ENCODE peak calls at places on chromosomes 6 and 20, in four cellular contexts. F is HCT116, U is A549, O is H1. R is an unnamed sample.

GRCh38 chr6:119027465-119027864 is 51.0 kb downstream of the FAM184A start:
- DNase-seq in U (no peak), F (no peak), O (no peak), R (no peak)

GRCh38 chr6:45081634-45082033 is 246.5 kb upstream of the RUNX2 start:
- DNase-seq in F (no peak), O (no peak), U (no peak), R (no peak)

GRCh38 chr6:13485923-13486557 is 1.4 kb downstream of the GFOD1 start:
- DNase-seq in U (peak), O (no peak), F (no peak), R (peak)

GRCh38 chr6:111011360-111012142 is 29.7 kb downstream of the RPF2 start:
- DNase-seq in U (peak), O (no peak), F (peak), R (peak)

GRCh38 chr20:60403105-60403741 is 445.0 kb downstream of the CDH26 start:
- DNase-seq in U (no peak), F (no peak), O (no peak), R (no peak)

GRCh38 chr6:47922391-47922790 is 140.6 kb downstream of the OPN5 start:
- DNase-seq in O (no peak), F (no peak), U (no peak), R (no peak)

GRCh38 chr6:5996701-5997419 is 9.9 kb downstream of the NRN1 start:
- DNase-seq in O (no peak), U (no peak), F (no peak), R (peak)

GRCh38 chr6:87336367-87336766 is 7.3 kb upstream of the GJB7 start:
- DNase-seq in O (no peak), F (no peak), U (no peak), R (no peak)

GRCh38 chr6:33319939-33320314 is 2.4 kb upstream of the ZBTB22 start:
- DNase-seq in U (no peak), O (no peak), F (no peak), R (no peak)

GRCh38 chr6:113630738-113631535 is 226.2 kb upstream of the MARCKS start:
- DNase-seq in O (no peak), F (no peak), U (no peak), R (peak)

GRCh38 chr6:148340586-148341297 is 1.9 kb upstream of the SASH1 start:
- DNase-seq in F (no peak), O (no peak), U (no peak), R (no peak)

GRCh38 chr6:170124836-170125235 is 166.0 kb downstream of the DLL1 start:
- DNase-seq in U (no peak), O (no peak), F (no peak), R (no peak)

GRCh38 chr6:20969551-20969950 is 435.3 kb downstream of the CDKAL1 start:
- DNase-seq in O (no peak), F (no peak), U (no peak), R (no peak)

GRCh38 chr6:139452176-139452876 is 77.9 kb upstream of the CITED2 start:
- DNase-seq in F (no peak), U (no peak), O (no peak), R (peak)

GRCh38 chr6:131172237-131172636 is 37.0 kb downstream of the AKAP7 start:
- DNase-seq in U (no peak), O (no peak), F (no peak), R (peak)

GRCh38 chr20:60228255-60228654 is 270.0 kb downstream of the CDH26 start:
- DNase-seq in F (no peak), O (no peak), U (no peak), R (no peak)

GRCh38 chr20:61605862-61606557 is 353.9 kb downstream of the CDH4 start:
- DNase-seq in U (no peak), O (no peak), F (no peak), R (no peak)

GRCh38 chr20:34703573-34704176 is 469 bp upstream of the TP53INP2 start:
- DNase-seq in U (no peak), O (no peak), F (no peak), R (peak)

GRCh38 chr20:51542894-51543788 is 622 bp upstream of the NFATC2 start:
- DNase-seq in O (no peak), F (no peak), U (no peak), R (no peak)

GRCh38 chr6:130162421-130162820 is 60.3 kb downstream of the SAMD3 start:
- DNase-seq in O (no peak), U (no peak), F (no peak), R (peak)

GRCh38 chr6:26054937-26055669 is 32.1 kb upstream of the HFE start:
- DNase-seq in F (peak), U (peak), O (peak), R (peak)

GRCh38 chr6:18148304-18149025 is 6.4 kb downstream of the TPMT start:
- DNase-seq in U (no peak), F (peak), O (no peak), R (peak)

GRCh38 chr6:33313105-33313708 is 671 bp downstream of the TAPBP start:
- DNase-seq in F (no peak), U (no peak), O (no peak), R (peak)

GRCh38 chr6:18720075-18720474 is 332.9 kb downstream of the RNF144B start:
- DNase-seq in O (no peak), F (no peak), U (no peak), R (no peak)

GRCh38 chr20:47464380-47465101 is 37.1 kb upstream of the NCOA3 start:
- DNase-seq in O (no peak), U (peak), F (peak), R (peak)

GRCh38 chr20:32479012-32479411 is 106.1 kb downstream of the NOL4L start:
- DNase-seq in O (no peak), U (no peak), F (no peak), R (no peak)

GRCh38 chr20:32481311-32482103 is 103.6 kb downstream of the NOL4L start:
- DNase-seq in U (no peak), O (no peak), F (no peak), R (no peak)

GRCh38 chr20:32479697-32480140 is 105.4 kb downstream of the NOL4L start:
- DNase-seq in F (no peak), O (no peak), U (no peak), R (no peak)

GRCh38 chr20:32482251-32483220 is 102.6 kb downstream of the NOL4L start:
- DNase-seq in O (no peak), F (no peak), U (no peak), R (no peak)

GRCh38 chr20:32480361-32481199 is 104.6 kb downstream of the NOL4L start:
- DNase-seq in O (no peak), U (no peak), F (no peak), R (peak)
- TF ChIP-seq RAD21 in O (no peak), U (no peak), F (no peak), R (no peak)

GRCh38 chr6:3742076-3742425 is 9.5 kb downstream of the PXDC1 start:
- DNase-seq in O (no peak), U (no peak), F (no peak), R (no peak)
- TF ChIP-seq RAD21 in O (no peak), U (no peak), F (no peak), R (no peak)

GRCh38 chr20:43959079-43959919 is 44.6 kb downstream of the TOX2 start:
- DNase-seq in U (no peak), F (no peak), O (no peak), R (no peak)

GRCh38 chr20:43960231-43960630 is 45.6 kb downstream of the TOX2 start:
- DNase-seq in F (no peak), O (no peak), U (no peak), R (no peak)

GRCh38 chr20:43961116-43961515 is 46.5 kb downstream of the TOX2 start:
- DNase-seq in U (no peak), O (no peak), F (no peak), R (no peak)

GRCh38 chr20:43958626-43959025 is 44.0 kb downstream of the TOX2 start:
- DNase-seq in U (no peak), F (no peak), O (no peak), R (no peak)

GRCh38 chr20:43959920-43960227 is 45.2 kb downstream of the TOX2 start:
- DNase-seq in O (no peak), U (no peak), F (no peak), R (no peak)
- TF ChIP-seq RAD21 in O (no peak), U (no peak), F (no peak), R (no peak)

GRCh38 chr6:27494987-27495385 is 22.1 kb upstream of the ZNF184 start:
- DNase-seq in U (no peak), F (no peak), O (no peak), R (no peak)

GRCh38 chr6:27492776-27493175 is 19.9 kb upstream of the ZNF184 start:
- DNase-seq in U (no peak), F (no peak), O (no peak), R (no peak)

GRCh38 chr6:27500177-27500576 is 27.3 kb upstream of the ZNF184 start:
- DNase-seq in O (no peak), F (no peak), U (no peak), R (no peak)

GRCh38 chr6:27494103-27494502 is 21.2 kb upstream of the ZNF184 start:
- DNase-seq in U (no peak), F (no peak), O (no peak), R (no peak)

DNA sequence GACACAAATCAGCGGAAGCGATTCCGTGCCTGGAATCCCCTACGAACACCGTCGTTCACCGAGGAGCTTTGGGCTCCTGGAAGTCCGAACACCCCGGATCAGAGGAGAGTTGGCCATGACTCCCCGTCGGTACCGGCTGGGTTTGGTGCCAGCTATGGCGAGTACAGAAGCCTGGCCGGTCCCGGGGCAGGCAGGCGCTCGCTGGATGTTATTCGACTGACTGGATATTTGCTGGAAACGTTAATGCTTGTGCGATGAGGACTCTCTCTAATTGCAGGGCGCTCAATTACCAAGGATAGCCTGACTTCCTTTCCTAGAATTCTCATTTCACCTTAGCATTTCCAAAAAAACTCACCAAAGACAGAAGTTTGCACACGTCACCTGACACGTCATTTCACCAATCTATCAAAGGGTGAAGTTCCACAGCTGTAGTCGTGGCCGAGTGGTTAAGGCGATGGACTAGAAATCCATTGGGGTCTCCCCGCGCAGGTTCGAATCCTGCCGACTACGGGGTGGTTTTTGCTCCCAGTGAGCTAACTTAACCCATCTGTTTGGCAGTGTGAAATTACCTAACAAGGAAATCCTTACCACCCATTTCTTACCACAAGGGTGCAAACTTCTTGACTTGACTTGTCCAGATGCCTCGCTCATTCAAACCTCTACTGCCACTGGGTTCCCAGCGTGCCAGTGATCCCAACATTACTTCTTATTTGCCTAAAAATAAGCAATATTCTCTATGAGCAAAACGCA is 22.7 kb upstream of the ZNF184 start:
- DNase-seq in O (peak), U (peak), F (peak), R (peak)
- TF ChIP-seq RAD21 in O (peak), U (no peak), F (no peak), R (no peak)

DNA sequence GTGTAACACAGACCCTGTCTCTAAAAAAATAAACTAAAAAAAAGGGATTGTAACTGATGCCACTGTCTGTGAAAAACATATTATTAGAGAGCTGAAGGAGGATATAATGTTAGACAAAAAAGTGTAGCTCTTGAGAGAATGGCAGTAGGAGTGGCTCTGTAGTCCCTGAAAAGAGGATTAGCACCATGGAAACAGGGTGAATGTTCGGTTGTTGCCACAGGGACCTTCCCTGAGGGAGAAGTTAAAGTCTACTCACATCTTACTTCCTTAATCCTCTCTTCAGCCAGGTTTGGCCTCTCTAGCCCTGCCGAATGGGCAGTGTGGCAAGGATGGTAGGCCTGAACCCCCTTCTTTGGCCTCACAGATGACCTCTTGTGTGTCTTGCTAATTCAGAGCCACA is 12.1 kb downstream of the SCAND1 start:
- DNase-seq in O (no peak), U (no peak), F (no peak), R (no peak)
- TF ChIP-seq RAD21 in O (no peak), U (no peak), F (no peak), R (no peak)

GRCh38 chr6:168181316-168181715 is 102.3 kb upstream of the FRMD1 start:
- DNase-seq in U (no peak), O (no peak), F (no peak), R (no peak)
- TF ChIP-seq RAD21 in U (no peak), O (no peak), F (no peak), R (no peak)

R was measured in IMR-90.